ENCODE peak calls at places on chromosomes 5 and 9, in six cellular contexts. Y is A673, W is lung, P is Peyer's patch, T is gastrocnemius medialis, K is IMR-90. S is an unnamed sample.
A peak's percentile ranks its signal among the peaks of the same experiment; 100 is the strongest.

GRCh38 chr5:37871023-37871815 is 31.4 kb upstream of the GDNF start:
- DNase-seq in Y (no peak), W (no peak), P (no peak), T (no peak), K (peak; percentile 89), S (no peak)

GRCh38 chr9:5851445-5851844 is 18.5 kb upstream of the ERMP1 start:
- DNase-seq in Y (no peak), W (no peak), P (no peak), T (no peak), K (peak; percentile 60), S (no peak)

GRCh38 chr5:160486573-160486972 is 64.9 kb downstream of the PTTG1 start:
- DNase-seq in Y (no peak), W (no peak), P (no peak), T (no peak), K (no peak), S (no peak)

GRCh38 chr9:76255781-76256455 is 138.3 kb downstream of the RFK start:
- DNase-seq in Y (peak; percentile 5), W (peak; percentile 70), P (no peak), T (peak; percentile 28), K (peak; percentile 98), S (peak; percentile 53)

GRCh38 chr9:3224931-3225330 is 300.9 kb downstream of the RFX3 start:
- DNase-seq in Y (peak; percentile 36), W (no peak), P (no peak), T (no peak), K (no peak), S (no peak)

GRCh38 chr5:68251386-68251785 is 35.8 kb downstream of the PIK3R1 start:
- DNase-seq in Y (peak; percentile 62), W (no peak), P (no peak), T (no peak), K (peak; percentile 31), S (no peak)

GRCh38 chr5:180135128-180135955 is 63.8 kb upstream of the RNF130 start:
- DNase-seq in Y (peak; percentile 5), W (no peak), P (peak; percentile 44), T (no peak), K (peak; percentile 79), S (no peak)

GRCh38 chr5:142938201-142938600 is 168.0 kb downstream of the ARHGAP26 start:
- DNase-seq in Y (no peak), W (no peak), P (no peak), T (no peak), K (no peak), S (no peak)

GRCh38 chr5:71922584-71923106 is 184.6 kb upstream of the MAP1B start:
- DNase-seq in Y (peak; percentile 18), W (no peak), P (no peak), T (no peak), K (peak; percentile 64), S (no peak)

GRCh38 chr5:6572086-6572824 is 60.6 kb downstream of the NSUN2 start:
- DNase-seq in Y (no peak), W (peak; percentile 25), P (no peak), T (no peak), K (no peak), S (no peak)

GRCh38 chr9:36146666-36147065 is 10.1 kb downstream of the GLIPR2 start:
- DNase-seq in Y (no peak), W (no peak), P (no peak), T (no peak), K (no peak), S (no peak)
- H3K4me1 ChIP-seq in Y (no peaks in the 10 kb centered on the region), W (no peaks in the 10 kb centered on the region), P (peaks cover 9% of the 10 kb centered on the region), T (peaks cover 7% of the 10 kb centered on the region), K (peaks cover 26% of the 10 kb centered on the region), S (peaks cover 37% of the 10 kb centered on the region)

GRCh38 chr9:26460624-26461023 is 432.0 kb downstream of the CAAP1 start:
- DNase-seq in Y (no peak), W (no peak), P (no peak), T (no peak), K (no peak), S (no peak)
- H3K4me1 ChIP-seq in Y (no peaks in the 10 kb centered on the region), W (no peaks in the 10 kb centered on the region), P (no peaks in the 10 kb centered on the region), T (no peaks in the 10 kb centered on the region), K (no peaks in the 10 kb centered on the region), S (no peaks in the 10 kb centered on the region)

GRCh38 chr9:134706522-134706921 is 64.9 kb downstream of the COL5A1 start:
- DNase-seq in Y (no peak), W (no peak), P (no peak), T (no peak), K (peak; percentile 28), S (no peak)

GRCh38 chr9:134708672-134709038 is 67.1 kb downstream of the COL5A1 start:
- DNase-seq in Y (no peak), W (no peak), P (no peak), T (no peak), K (no peak), S (no peak)

GRCh38 chr9:134705786-134706185 is 64.2 kb downstream of the COL5A1 start:
- DNase-seq in Y (no peak), W (no peak), P (no peak), T (no peak), K (no peak), S (no peak)

GRCh38 chr9:134707731-134708671 is 66.4 kb downstream of the COL5A1 start:
- DNase-seq in Y (no peak), W (no peak), P (no peak), T (no peak), K (no peak), S (no peak)

GRCh38 chr9:134707031-134707680 is 65.6 kb downstream of the COL5A1 start:
- DNase-seq in Y (peak; percentile 68), W (peak; percentile 48), P (no peak), T (no peak), K (peak; percentile 88), S (peak; percentile 47)
- H3K4me1 ChIP-seq in Y (peaks cover 12% of the 10 kb centered on the region), W (no peaks in the 10 kb centered on the region), P (no peaks in the 10 kb centered on the region), T (peaks cover 21% of the 10 kb centered on the region), K (peaks cover 24% of the 10 kb centered on the region), S (peaks cover 59% of the 10 kb centered on the region)

DNA sequence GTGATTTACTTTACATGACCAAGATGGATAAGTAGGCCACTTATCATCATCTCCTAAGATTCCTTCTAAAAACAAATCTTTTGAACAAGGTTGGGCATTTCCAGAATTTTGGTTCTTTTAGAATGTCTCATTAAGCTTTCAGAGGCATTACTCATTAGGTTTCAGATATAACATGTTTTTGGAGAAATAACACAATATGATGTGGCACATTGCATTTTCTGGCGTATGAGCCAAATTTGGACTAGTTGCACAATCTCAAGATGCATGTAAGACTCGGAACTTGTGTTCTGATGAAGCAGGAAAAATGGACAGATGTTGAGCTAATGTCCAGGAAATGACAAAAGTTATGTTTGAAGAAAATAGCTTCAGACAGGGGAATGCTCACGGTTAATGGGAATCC is 145.8 kb upstream of the TNC start:
- DNase-seq in Y (no peak), W (no peak), P (no peak), T (no peak), K (peak; percentile 66), S (no peak)
- H3K4me1 ChIP-seq in Y (peaks cover 13% of the 10 kb centered on the region), W (no peaks in the 10 kb centered on the region), P (no peaks in the 10 kb centered on the region), T (no peaks in the 10 kb centered on the region), K (peaks cover 14% of the 10 kb centered on the region), S (peaks cover 9% of the 10 kb centered on the region)

GRCh38 chr5:132474131-132474723 is 16.3 kb downstream of the IRF1 start:
- DNase-seq in Y (no peak), W (no peak), P (peak; percentile 16), T (peak; percentile 3), K (no peak), S (no peak)
- H3K4me1 ChIP-seq in Y (no peaks in the 10 kb centered on the region), W (no peaks in the 10 kb centered on the region), P (peaks cover 17% of the 10 kb centered on the region), T (no peaks in the 10 kb centered on the region), K (peaks cover 9% of the 10 kb centered on the region), S (peaks cover 50% of the 10 kb centered on the region)

DNA sequence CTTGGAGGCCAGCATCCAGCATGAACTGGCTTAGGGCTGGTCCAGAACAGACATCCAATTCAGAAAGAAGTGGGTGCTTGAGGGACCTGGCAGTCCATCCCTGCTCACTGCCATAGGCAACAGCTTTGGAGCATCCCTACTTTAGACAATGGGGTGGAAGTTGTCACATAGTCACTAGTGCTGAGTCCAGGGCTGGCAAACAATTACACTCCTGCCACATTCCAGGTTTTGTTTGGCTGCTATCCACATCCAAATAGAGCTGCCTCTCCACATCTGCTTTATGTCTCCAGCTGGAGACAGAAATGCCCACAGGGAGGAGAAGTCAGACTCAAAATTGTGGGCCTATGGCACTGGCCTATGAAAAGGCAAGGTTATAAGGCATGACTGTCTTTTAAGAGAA is 7.0 kb downstream of the FSTL4 start:
- DNase-seq in Y (no peak), W (no peak), P (no peak), T (no peak), K (no peak), S (no peak)
- H3K4me1 ChIP-seq in Y (no peaks in the 10 kb centered on the region), W (peaks cover 4% of the 10 kb centered on the region), P (no peaks in the 10 kb centered on the region), T (no peaks in the 10 kb centered on the region), K (no peaks in the 10 kb centered on the region), S (no peaks in the 10 kb centered on the region)

GRCh38 chr5:14240366-14240765 is 97.2 kb downstream of the TRIO start:
- DNase-seq in Y (no peak), W (no peak), P (no peak), T (no peak), K (peak; percentile 59), S (no peak)

GRCh38 chr5:14244721-14245518 is 101.8 kb downstream of the TRIO start:
- DNase-seq in Y (no peak), W (no peak), P (no peak), T (no peak), K (peak; percentile 76), S (no peak)

GRCh38 chr5:14242871-14243383 is 99.8 kb downstream of the TRIO start:
- DNase-seq in Y (no peak), W (no peak), P (no peak), T (no peak), K (no peak), S (no peak)

GRCh38 chr5:14243768-14244167 is 100.6 kb downstream of the TRIO start:
- DNase-seq in Y (no peak), W (no peak), P (no peak), T (no peak), K (no peak), S (no peak)

DNA sequence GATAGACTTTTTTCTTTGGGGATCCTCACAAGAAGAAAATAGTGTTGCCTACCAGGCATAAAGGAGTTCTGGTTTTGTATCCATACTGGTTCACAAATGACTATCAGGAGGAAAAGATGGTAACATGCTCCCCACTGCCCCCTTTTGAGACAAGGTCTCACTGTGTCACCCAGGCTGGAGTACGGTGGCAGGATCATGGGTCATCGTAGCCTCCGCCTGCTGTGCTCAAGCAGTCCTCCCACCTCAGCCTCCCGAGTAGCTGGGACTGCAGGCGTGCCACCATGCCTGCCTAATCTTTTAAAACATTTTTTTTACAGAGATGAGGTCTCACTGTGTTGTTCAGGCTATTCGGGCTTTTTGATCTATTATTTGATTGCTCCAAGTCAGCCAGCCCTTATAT is 99.3 kb downstream of the TRIO start:
- DNase-seq in Y (no peak), W (no peak), P (no peak), T (no peak), K (no peak), S (no peak)
- H3K4me1 ChIP-seq in Y (peaks cover 55% of the 10 kb centered on the region), W (peaks cover 24% of the 10 kb centered on the region), P (no peaks in the 10 kb centered on the region), T (peaks cover 70% of the 10 kb centered on the region), K (peaks cover 46% of the 10 kb centered on the region), S (peaks cover 37% of the 10 kb centered on the region)

DNA sequence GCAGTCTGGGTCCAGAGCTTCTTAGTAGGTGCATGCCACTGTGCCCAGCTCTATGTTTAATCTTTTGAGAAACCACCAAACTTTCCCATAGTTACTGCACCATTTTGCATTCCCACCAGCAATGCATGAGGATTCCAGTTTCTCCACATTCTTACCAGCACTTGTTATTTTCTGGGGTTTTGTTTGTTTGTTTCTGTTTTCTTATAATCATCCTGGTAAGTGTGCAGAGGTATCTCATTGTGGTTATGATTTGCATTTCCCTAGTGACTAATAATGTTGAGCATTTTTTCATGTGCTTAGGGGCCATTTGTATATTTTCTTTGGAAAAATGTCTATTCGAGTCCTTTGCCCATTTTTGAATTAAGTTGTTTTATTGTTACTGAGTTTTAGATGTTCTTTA is 11.4 kb downstream of the FOXE1 start:
- DNase-seq in Y (no peak), W (no peak), P (no peak), T (no peak), K (no peak), S (no peak)
- H3K4me1 ChIP-seq in Y (no peaks in the 10 kb centered on the region), W (no peaks in the 10 kb centered on the region), P (no peaks in the 10 kb centered on the region), T (no peaks in the 10 kb centered on the region), K (no peaks in the 10 kb centered on the region), S (no peaks in the 10 kb centered on the region)